ENCODE peak calls at places on chromosome 1, in nine cellular contexts. L is right cardiac atrium; Q is endodermal cell; I is kidney tubule cell; H is lung microvascular endothelial cell; E is RWPE2; C is HuH-7.5; U is HEK293T; A is CD8-positive, alpha-beta T cell. M is an unnamed sample.

GRCh38 chr1:69511426-69512192 is 56.1 kb upstream of the LRRC7 start:
- DNase-seq in L (no peak), Q (no peak), I (no peak), H (no peak), E (no peak), C (no peak), U (no peak), A (no peak), M (no peak)

GRCh38 chr1:196105901-196106300 is 502.3 kb downstream of the KCNT2 start:
- DNase-seq in L (no peak), Q (no peak), I (peak; percentile 6), H (no peak), E (no peak), C (no peak), U (no peak), A (no peak), M (peak; percentile 81)

GRCh38 chr1:111769517-111770146 is 13.9 kb downstream of the DDX20 start:
- DNase-seq in L (no peak), Q (no peak), I (peak; percentile 71), H (peak; percentile 77), E (no peak), C (peak; percentile 28), U (peak; percentile 62), A (peak; percentile 51), M (peak; percentile 75)

GRCh38 chr1:32966900-32967299 is 2.3 kb upstream of the RNF19B start:
- DNase-seq in L (no peak), Q (no peak), I (no peak), H (no peak), E (no peak), C (no peak), U (no peak), A (no peak), M (no peak)

GRCh38 chr1:29415156-29415830 is 179.0 kb downstream of the PTPRU start:
- DNase-seq in L (no peak), Q (peak; percentile 81), I (peak; percentile 34), H (no peak), E (no peak), C (peak; percentile 29), U (peak; percentile 72), A (no peak), M (no peak)

GRCh38 chr1:230772457-230773395 is 25.5 kb downstream of the CAPN9 start:
- DNase-seq in L (peak; percentile 82), Q (peak; percentile 79), I (peak; percentile 68), H (peak; percentile 7), E (no peak), C (peak; percentile 54), U (peak; percentile 39), A (no peak), M (peak; percentile 45)

GRCh38 chr1:234772345-234773147 is 162.6 kb upstream of the IRF2BP2 start:
- DNase-seq in L (peak; percentile 62), Q (peak; percentile 79), I (peak; percentile 99), H (peak; percentile 99), E (peak; percentile 93), C (no peak), U (no peak), A (peak; percentile 87), M (peak; percentile 99)

GRCh38 chr1:6918908-6919511 is 133.8 kb downstream of the CAMTA1 start:
- DNase-seq in L (peak; percentile 23), Q (no peak), I (no peak), H (no peak), E (no peak), C (no peak), U (no peak), A (no peak), M (peak; percentile 31)

GRCh38 chr1:28535180-28535579 is 17.7 kb upstream of the TRNAU1AP start:
- DNase-seq in L (no peak), Q (no peak), I (no peak), H (no peak), E (no peak), C (no peak), U (no peak), A (no peak), M (no peak)

M was measured in epithelial cell of esophagus.